ENCODE peak calls at places on chromosomes 4 and X, in seven cellular contexts. U, G, Y, Z, D, I and N are unnamed samples.

GRCh38 chr4:150080875-150081274 is 2.6 kb downstream of the DCLK2 start:
- DNase-seq in Y (no peak), D (no peak), I (no peak), G (no peak), U (no peak), Z (no peak), N (no peak)

GRCh38 chrX:10597871-10598270 is 22.5 kb downstream of the MID1 start:
- DNase-seq in G (peak; percentile 65), Y (no peak), I (peak; percentile 38), D (peak; percentile 25), U (peak; percentile 48), Z (peak; percentile 28), N (no peak)

GRCh38 chr4:112449708-112450107 is 66.3 kb downstream of the NEUROG2 start:
- DNase-seq in Y (no peak), I (no peak), G (no peak), Z (no peak), D (no peak), U (peak; percentile 10), N (no peak)

GRCh38 chr4:76854858-76855257 is 43.1 kb downstream of the SOWAHB start:
- DNase-seq in U (no peak), I (no peak), Z (no peak), D (no peak), Y (no peak), G (no peak), N (no peak)

GRCh38 chr4:43277003-43277402 is 384.5 kb downstream of the GRXCR1 start:
- DNase-seq in Y (no peak), D (no peak), Z (peak; percentile 0), I (no peak), U (no peak), G (peak; percentile 51), N (no peak)

GRCh38 chrX:38409289-38409688 is 56.9 kb downstream of the OTC start:
- DNase-seq in Z (no peak), U (no peak), I (peak; percentile 29), D (peak; percentile 11), Y (no peak), G (no peak), N (no peak)

GRCh38 chr4:152398060-152398459 is 137.8 kb downstream of the FBXW7 start:
- DNase-seq in I (no peak), Y (no peak), Z (no peak), G (peak; percentile 18), D (no peak), U (peak; percentile 3), N (no peak)

GRCh38 chr4:182928061-182928460 is 10.9 kb upstream of the DCTD start:
- DNase-seq in Z (no peak), D (peak; percentile 48), G (no peak), U (no peak), Y (no peak), I (peak; percentile 14), N (peak; percentile 58)

GRCh38 chr4:110107868-110108267 is 90.5 kb downstream of the ELOVL6 start:
- DNase-seq in I (no peak), Y (no peak), U (no peak), D (no peak), Z (no peak), G (no peak), N (no peak)

GRCh38 chrX:134580947-134581346 is 77.3 kb downstream of the PLAC1 start:
- DNase-seq in U (no peak), Y (no peak), G (no peak), Z (peak; percentile 23), D (no peak), I (no peak), N (no peak)

GRCh38 chr4:124783847-124784246 is 71.3 kb upstream of the ANKRD50 start:
- DNase-seq in D (no peak), Y (no peak), U (no peak), G (no peak), I (no peak), Z (peak; percentile 53), N (no peak)

GRCh38 chr4:1463088-1463926 is 57.1 kb upstream of the NKX1-1 start:
- DNase-seq in D (no peak), G (peak; percentile 36), I (peak; percentile 79), U (peak; percentile 67), Y (no peak), Z (peak; percentile 69), N (no peak)

GRCh38 chr4:75542824-75543223 is 13.0 kb upstream of the ODAPH start:
- DNase-seq in I (no peak), Z (peak; percentile 71), D (no peak), Y (no peak), U (no peak), G (peak; percentile 2), N (no peak)

GRCh38 chrX:48548871-48549270 is 9.4 kb downstream of the TBC1D25 start:
- DNase-seq in G (no peak), Y (no peak), U (no peak), D (no peak), Z (no peak), I (no peak), N (no peak)

GRCh38 chrX:74234829-74235228 is 69.2 kb upstream of the ZCCHC13 start:
- DNase-seq in D (no peak), G (no peak), U (no peak), I (no peak), Y (no peak), Z (no peak), N (no peak)

GRCh38 chr4:57501715-57502114 is 391.5 kb upstream of the IGFBP7 start:
- DNase-seq in Y (no peak), U (peak; percentile 1), D (no peak), Z (no peak), G (no peak), I (no peak), N (no peak)

GRCh38 chrX:40120838-40121580 is 23.3 kb upstream of the BCOR start:
- DNase-seq in Z (no peak), Y (no peak), D (no peak), G (no peak), I (no peak), U (no peak), N (no peak)

GRCh38 chr4:22730049-22730448 is 37.3 kb downstream of the GBA3 start:
- DNase-seq in I (no peak), U (no peak), D (no peak), G (no peak), Z (no peak), Y (no peak), N (no peak)